ENCODE peak calls at places on chromosomes 16 and 17, in nine cellular contexts. One of them, this sample, is unnamed.

GRCh38 chr16:70738083-70738977 is 52.5 kb upstream of the MTSS2 start:
- DNase-seq in OCI-LY7: peak
- DNase-seq in tibial nerve: no peak
- DNase-seq in IMR-90: peak
- DNase-seq in right lobe of liver: peak
- DNase-seq in esophagus squamous epithelium: no peak
- DNase-seq in stomach: peak
- DNase-seq in Peyer's patch: no peak
- DNase-seq in prostate gland: peak
- DNase-seq in this sample: peak

GRCh38 chr16:78150233-78150632 is 50.8 kb downstream of the WWOX start:
- DNase-seq in prostate gland: no peak
- DNase-seq in IMR-90: no peak
- DNase-seq in right lobe of liver: no peak
- DNase-seq in stomach: no peak
- DNase-seq in esophagus squamous epithelium: no peak
- DNase-seq in OCI-LY7: no peak
- DNase-seq in tibial nerve: no peak
- DNase-seq in Peyer's patch: no peak
- DNase-seq in this sample: no peak

GRCh38 chr17:10226930-10227695 is 28.7 kb upstream of the GAS7 start:
- DNase-seq in OCI-LY7: peak
- DNase-seq in esophagus squamous epithelium: no peak
- DNase-seq in Peyer's patch: no peak
- DNase-seq in prostate gland: peak
- DNase-seq in right lobe of liver: peak
- DNase-seq in stomach: peak
- DNase-seq in IMR-90: peak
- DNase-seq in tibial nerve: no peak
- DNase-seq in this sample: peak

GRCh38 chr16:28181557-28181914 is 30.2 kb downstream of the XPO6 start:
- DNase-seq in tibial nerve: no peak
- DNase-seq in esophagus squamous epithelium: no peak
- DNase-seq in stomach: peak
- DNase-seq in OCI-LY7: no peak
- DNase-seq in prostate gland: no peak
- DNase-seq in Peyer's patch: no peak
- DNase-seq in IMR-90: peak
- DNase-seq in right lobe of liver: no peak
- DNase-seq in this sample: peak

GRCh38 chr17:19003966-19004600 is 481 bp downstream of the FAM83G start:
- DNase-seq in esophagus squamous epithelium: no peak
- DNase-seq in tibial nerve: no peak
- DNase-seq in right lobe of liver: peak
- DNase-seq in IMR-90: peak
- DNase-seq in stomach: peak
- DNase-seq in Peyer's patch: peak
- DNase-seq in OCI-LY7: no peak
- DNase-seq in prostate gland: no peak
- DNase-seq in this sample: peak

GRCh38 chr17:10621397-10621796 is 35.7 kb downstream of the MYH3 start:
- DNase-seq in stomach: no peak
- DNase-seq in esophagus squamous epithelium: no peak
- DNase-seq in right lobe of liver: no peak
- DNase-seq in OCI-LY7: no peak
- DNase-seq in Peyer's patch: no peak
- DNase-seq in prostate gland: no peak
- DNase-seq in IMR-90: no peak
- DNase-seq in tibial nerve: no peak
- DNase-seq in this sample: no peak

GRCh38 chr17:55530064-55530463 is 18.8 kb upstream of the SMIM36 start:
- DNase-seq in Peyer's patch: no peak
- DNase-seq in OCI-LY7: no peak
- DNase-seq in stomach: no peak
- DNase-seq in esophagus squamous epithelium: no peak
- DNase-seq in tibial nerve: no peak
- DNase-seq in IMR-90: no peak
- DNase-seq in right lobe of liver: no peak
- DNase-seq in prostate gland: no peak
- DNase-seq in this sample: no peak

GRCh38 chr16:57299009-57299718 is 14.7 kb upstream of the PLLP start:
- DNase-seq in prostate gland: no peak
- DNase-seq in stomach: peak
- DNase-seq in esophagus squamous epithelium: no peak
- DNase-seq in OCI-LY7: no peak
- DNase-seq in IMR-90: no peak
- DNase-seq in tibial nerve: no peak
- DNase-seq in Peyer's patch: peak
- DNase-seq in right lobe of liver: no peak
- DNase-seq in this sample: peak

GRCh38 chr16:59044616-59045015 is 310.5 kb upstream of the GOT2 start:
- DNase-seq in tibial nerve: no peak
- DNase-seq in stomach: no peak
- DNase-seq in prostate gland: no peak
- DNase-seq in right lobe of liver: no peak
- DNase-seq in IMR-90: no peak
- DNase-seq in OCI-LY7: no peak
- DNase-seq in esophagus squamous epithelium: no peak
- DNase-seq in Peyer's patch: no peak
- DNase-seq in this sample: no peak

GRCh38 chr16:69166221-69166833 is 20.6 kb upstream of the SNTB2 start:
- DNase-seq in right lobe of liver: no peak
- DNase-seq in prostate gland: no peak
- DNase-seq in IMR-90: peak
- DNase-seq in OCI-LY7: no peak
- DNase-seq in esophagus squamous epithelium: no peak
- DNase-seq in tibial nerve: no peak
- DNase-seq in Peyer's patch: no peak
- DNase-seq in stomach: no peak
- DNase-seq in this sample: no peak

GRCh38 chr17:17314501-17315071 is 11.4 kb downstream of the NT5M start:
- DNase-seq in right lobe of liver: no peak
- DNase-seq in Peyer's patch: no peak
- DNase-seq in IMR-90: no peak
- DNase-seq in esophagus squamous epithelium: no peak
- DNase-seq in stomach: peak
- DNase-seq in prostate gland: no peak
- DNase-seq in OCI-LY7: no peak
- DNase-seq in tibial nerve: no peak
- DNase-seq in this sample: no peak

GRCh38 chr16:4624827-4625616 is 396 bp downstream of the MGRN1 start:
- DNase-seq in stomach: peak
- DNase-seq in right lobe of liver: peak
- DNase-seq in esophagus squamous epithelium: no peak
- DNase-seq in prostate gland: no peak
- DNase-seq in Peyer's patch: peak
- DNase-seq in IMR-90: peak
- DNase-seq in OCI-LY7: peak
- DNase-seq in tibial nerve: no peak
- DNase-seq in this sample: peak

GRCh38 chr16:79386299-79386698 is 214.2 kb downstream of the MAF start:
- DNase-seq in right lobe of liver: no peak
- DNase-seq in stomach: no peak
- DNase-seq in OCI-LY7: no peak
- DNase-seq in prostate gland: no peak
- DNase-seq in Peyer's patch: no peak
- DNase-seq in esophagus squamous epithelium: no peak
- DNase-seq in IMR-90: no peak
- DNase-seq in tibial nerve: no peak
- DNase-seq in this sample: no peak

GRCh38 chr16:52556083-52556482 is 9.1 kb upstream of the TOX3 start:
- DNase-seq in right lobe of liver: no peak
- DNase-seq in OCI-LY7: no peak
- DNase-seq in Peyer's patch: no peak
- DNase-seq in IMR-90: no peak
- DNase-seq in prostate gland: no peak
- DNase-seq in stomach: no peak
- DNase-seq in esophagus squamous epithelium: no peak
- DNase-seq in tibial nerve: no peak
- DNase-seq in this sample: no peak

GRCh38 chr16:79261461-79261860 is 339.1 kb downstream of the MAF start:
- DNase-seq in prostate gland: no peak
- DNase-seq in right lobe of liver: peak
- DNase-seq in OCI-LY7: no peak
- DNase-seq in stomach: peak
- DNase-seq in IMR-90: no peak
- DNase-seq in esophagus squamous epithelium: no peak
- DNase-seq in tibial nerve: peak
- DNase-seq in Peyer's patch: peak
- DNase-seq in this sample: no peak

GRCh38 chr17:54180919-54181318 is 358.2 kb downstream of the KIF2B start:
- DNase-seq in OCI-LY7: no peak
- DNase-seq in prostate gland: no peak
- DNase-seq in right lobe of liver: no peak
- DNase-seq in IMR-90: no peak
- DNase-seq in tibial nerve: no peak
- DNase-seq in stomach: no peak
- DNase-seq in esophagus squamous epithelium: no peak
- DNase-seq in Peyer's patch: no peak
- DNase-seq in this sample: no peak

GRCh38 chr16:57997528-57998265 is 2.8 kb downstream of the ZNF319 start:
- DNase-seq in Peyer's patch: no peak
- DNase-seq in right lobe of liver: peak
- DNase-seq in OCI-LY7: no peak
- DNase-seq in tibial nerve: no peak
- DNase-seq in prostate gland: no peak
- DNase-seq in IMR-90: no peak
- DNase-seq in stomach: no peak
- DNase-seq in esophagus squamous epithelium: no peak
- DNase-seq in this sample: no peak

GRCh38 chr17:3976675-3977171 is 12.5 kb upstream of the ATP2A3 start:
- DNase-seq in right lobe of liver: peak
- DNase-seq in esophagus squamous epithelium: no peak
- DNase-seq in Peyer's patch: peak
- DNase-seq in tibial nerve: no peak
- DNase-seq in OCI-LY7: no peak
- DNase-seq in stomach: peak
- DNase-seq in IMR-90: no peak
- DNase-seq in prostate gland: peak
- DNase-seq in this sample: no peak

DNA sequence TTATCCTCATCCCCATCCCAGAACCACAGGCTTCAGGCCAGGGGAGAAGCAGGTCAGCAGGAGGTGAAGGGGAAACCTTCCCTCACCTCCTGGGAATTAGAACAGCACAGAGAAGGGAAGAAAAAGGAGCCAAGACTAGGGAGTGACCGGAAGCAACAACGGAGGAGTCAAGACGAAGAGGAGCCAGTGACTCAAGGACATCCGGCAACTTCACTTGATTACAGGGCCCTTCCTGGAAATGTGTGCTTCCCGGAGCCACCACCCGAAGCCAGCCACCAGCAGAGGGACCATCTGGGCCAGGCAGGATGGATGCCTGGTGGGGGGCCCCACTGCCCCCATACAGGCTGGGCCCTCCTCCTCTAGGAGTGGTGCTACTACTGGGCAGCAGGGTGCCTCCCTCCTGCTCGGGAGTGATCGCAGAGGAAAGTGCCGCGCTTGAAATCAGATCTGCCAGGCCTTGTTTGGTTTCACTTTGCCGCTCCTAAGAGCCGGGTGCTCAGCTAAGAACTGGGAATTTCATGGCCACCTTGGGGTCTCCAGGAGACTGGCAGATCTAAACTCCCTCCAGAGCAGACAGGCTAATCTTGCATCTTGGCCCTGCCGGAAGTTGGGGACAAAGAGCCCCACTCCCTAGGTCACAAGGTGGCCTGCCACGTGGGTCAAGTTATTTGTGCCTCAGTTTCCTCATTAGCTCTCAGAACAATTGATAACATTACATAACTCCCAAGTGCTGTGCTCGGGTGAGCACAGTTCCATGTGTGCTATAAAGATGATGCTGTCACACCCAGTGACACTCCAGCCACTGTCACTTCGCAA is 6.6 kb downstream of the CDC42EP4 start:
- DNase-seq in prostate gland: no peak
- DNase-seq in right lobe of liver: no peak
- DNase-seq in tibial nerve: no peak
- DNase-seq in Peyer's patch: peak
- DNase-seq in OCI-LY7: no peak
- DNase-seq in esophagus squamous epithelium: no peak
- DNase-seq in IMR-90: peak
- DNase-seq in stomach: peak
- DNase-seq in this sample: peak
- TF ChIP-seq CTCF in prostate gland: no peak
- TF ChIP-seq CTCF in right lobe of liver: peak
- TF ChIP-seq CTCF in tibial nerve: peak
- TF ChIP-seq CTCF in Peyer's patch: peak
- TF ChIP-seq CTCF in OCI-LY7: no peak
- TF ChIP-seq CTCF in esophagus squamous epithelium: peak
- TF ChIP-seq CTCF in IMR-90: peak
- TF ChIP-seq CTCF in stomach: no peak
- TF ChIP-seq CTCF in this sample: no peak

DNA sequence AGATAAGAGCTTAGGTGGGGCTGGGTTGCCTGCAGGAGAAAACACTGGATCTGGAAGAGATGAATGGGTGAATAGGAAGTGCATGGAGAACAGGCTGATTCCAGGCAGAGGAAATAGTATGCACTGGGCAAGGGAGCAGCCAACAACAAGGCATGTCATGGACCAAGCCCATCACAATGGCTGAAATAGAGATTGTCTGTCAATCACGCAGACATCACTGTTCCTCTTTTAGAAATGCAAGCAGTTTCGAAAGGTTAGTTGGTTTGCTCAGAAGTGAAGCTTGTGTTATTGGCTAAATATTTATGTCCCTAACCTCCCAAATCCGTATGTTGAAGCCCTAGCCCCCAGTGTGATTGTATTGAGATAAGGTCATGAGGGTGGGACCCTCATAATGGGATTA is 621.7 kb upstream of the CDH11 start:
- DNase-seq in right lobe of liver: no peak
- DNase-seq in IMR-90: no peak
- DNase-seq in tibial nerve: no peak
- DNase-seq in prostate gland: no peak
- DNase-seq in Peyer's patch: no peak
- DNase-seq in stomach: no peak
- DNase-seq in esophagus squamous epithelium: no peak
- DNase-seq in OCI-LY7: peak
- DNase-seq in this sample: no peak
- H3K27ac ChIP-seq in right lobe of liver: no peak
- H3K27ac ChIP-seq in IMR-90: no peak
- H3K27ac ChIP-seq in tibial nerve: no peak
- H3K27ac ChIP-seq in prostate gland: no peak
- H3K27ac ChIP-seq in Peyer's patch: no peak
- H3K27ac ChIP-seq in stomach: no peak
- H3K27ac ChIP-seq in esophagus squamous epithelium: no peak
- H3K27ac ChIP-seq in OCI-LY7: no peak
- H3K27ac ChIP-seq in this sample: no peak

GRCh38 chr17:76940738-76941350 is 72.6 kb downstream of the MGAT5B start:
- DNase-seq in stomach: no peak
- DNase-seq in tibial nerve: no peak
- DNase-seq in prostate gland: no peak
- DNase-seq in IMR-90: no peak
- DNase-seq in right lobe of liver: no peak
- DNase-seq in OCI-LY7: peak
- DNase-seq in Peyer's patch: no peak
- DNase-seq in esophagus squamous epithelium: no peak
- DNase-seq in this sample: no peak
- TF ChIP-seq CTCF in stomach: no peak
- TF ChIP-seq CTCF in tibial nerve: no peak
- TF ChIP-seq CTCF in prostate gland: no peak
- TF ChIP-seq CTCF in IMR-90: peak
- TF ChIP-seq CTCF in right lobe of liver: no peak
- TF ChIP-seq CTCF in OCI-LY7: peak
- TF ChIP-seq CTCF in Peyer's patch: no peak
- TF ChIP-seq CTCF in esophagus squamous epithelium: no peak
- TF ChIP-seq CTCF in this sample: no peak

GRCh38 chr17:45573915-45574314 is 83.4 kb upstream of the PLEKHM1 start:
- DNase-seq in Peyer's patch: no peak
- DNase-seq in tibial nerve: no peak
- DNase-seq in right lobe of liver: no peak
- DNase-seq in prostate gland: no peak
- DNase-seq in esophagus squamous epithelium: no peak
- DNase-seq in IMR-90: peak
- DNase-seq in OCI-LY7: no peak
- DNase-seq in stomach: no peak
- DNase-seq in this sample: no peak
- H3K27ac ChIP-seq in Peyer's patch: no peak
- H3K27ac ChIP-seq in tibial nerve: no peak
- H3K27ac ChIP-seq in right lobe of liver: no peak
- H3K27ac ChIP-seq in prostate gland: no peak
- H3K27ac ChIP-seq in esophagus squamous epithelium: no peak
- H3K27ac ChIP-seq in IMR-90: peak
- H3K27ac ChIP-seq in OCI-LY7: no peak
- H3K27ac ChIP-seq in stomach: no peak
- H3K27ac ChIP-seq in this sample: no peak

This sample was measured in RWPE1.